ENCODE peak calls at places on chromosomes 6 and 20, in ten cellular contexts. M is sigmoid colon; Z is activated CD4-positive, CD25-positive, alpha-beta regulatory T cell; K is mucosa of descending colon; H is iPS DF 19.7; Y is NCI-H1092 treated with DMSO at 0.1 percent for 48 hours; I is lower lobe of right lung; D is Caki2; U is activated naive CD8-positive, alpha-beta T cell treated with anti-CD3 and anti-CD28 coated beads, Interleukin-2, amount 50 U/mL, for 24 hours; W is NCI-H69. E is an unnamed sample.

GRCh38 chr6:127466416-127466815 is 7.2 kb upstream of the KIAA0408 start:
- DNase-seq in M (no peak), Z (no peak), K (no peak), H (no peak), Y (no peak), I (no peak), D (no peak), U (no peak), W (no peak), E (no peak)

GRCh38 chr6:105757512-105758200 is 328.5 kb upstream of the PRDM1 start:
- DNase-seq in M (no peak), Z (no peak), K (no peak), H (no peak), Y (no peak), I (no peak), D (no peak), U (no peak), W (peak; percentile 77), E (no peak)

GRCh38 chr6:1190361-1190760 is 121.5 kb upstream of the FOXQ1 start:
- DNase-seq in M (no peak), Z (no peak), K (no peak), H (no peak), Y (no peak), I (no peak), D (peak; percentile 94), U (no peak), W (no peak), E (no peak)

GRCh38 chr6:43740961-43741764 is 28.8 kb upstream of the VEGFA start:
- DNase-seq in M (peak; percentile 34), Z (no peak), K (no peak), H (no peak), Y (no peak), I (no peak), D (no peak), U (no peak), W (no peak), E (no peak)

GRCh38 chr6:2677080-2677593 is 73.6 kb downstream of the MYLK4 start:
- DNase-seq in M (no peak), Z (no peak), K (no peak), H (no peak), Y (no peak), I (no peak), D (no peak), U (no peak), W (no peak), E (no peak)

GRCh38 chr20:61253264-61253639 is 1.2 kb downstream of the CDH4 start:
- DNase-seq in M (no peak), Z (no peak), K (no peak), H (no peak), Y (no peak), I (no peak), D (peak; percentile 31), U (no peak), W (no peak), E (peak; percentile 96)

GRCh38 chr6:6614096-6614964 is 25.8 kb downstream of the LY86 start:
- DNase-seq in M (no peak), Z (no peak), K (no peak), H (no peak), Y (no peak), I (no peak), D (no peak), U (peak; percentile 17), W (no peak), E (no peak)

GRCh38 chr20:44733341-44734069 is 12.2 kb upstream of the KCNK15 start:
- DNase-seq in M (peak; percentile 86), Z (peak; percentile 17), K (peak; percentile 72), H (peak; percentile 57), Y (peak; percentile 46), I (peak; percentile 68), D (peak; percentile 71), U (peak; percentile 67), W (peak; percentile 55), E (peak; percentile 91)

GRCh38 chr6:155033021-155033801 is 38.1 kb downstream of the TIAM2 start:
- DNase-seq in M (no peak), Z (no peak), K (no peak), H (no peak), Y (no peak), I (no peak), D (no peak), U (no peak), W (no peak), E (no peak)

E was measured in osteoblast.